ENCODE peak calls at places on chromosomes 11 and 22, in six cellular contexts. B is activated CD4-positive, alpha-beta T cell treated with anti-CD3 and anti-CD28 coated beads, Interleukin-2, amount 50 U/mL, for 24 hours; U is A549; H is hippocampal formation; G is sciatic nerve; X is GM03348. D is an unnamed sample.

GRCh38 chr11:17161515-17161914 is 46.3 kb downstream of the PIK3C2A start:
- DNase-seq in H (no peak), X (no peak), U (no peak), B (no peak), G (no peak), D (no peak)

GRCh38 chr22:35435201-35435712 is 35.3 kb downstream of the MCM5 start:
- DNase-seq in B (no peak), X (no peak), H (no peak), G (no peak), U (no peak), D (no peak)

GRCh38 chr22:28435271-28435825 is 244.3 kb downstream of the TTC28 start:
- DNase-seq in U (no peak), X (no peak), B (no peak), H (no peak), G (no peak), D (no peak)

GRCh38 chr11:64123102-64123434 is 42.8 kb downstream of the MACROD1 start:
- DNase-seq in U (no peak), H (no peak), B (no peak), X (no peak), G (no peak), D (no peak)

GRCh38 chr11:68398870-68399865 is 61.4 kb upstream of the PPP6R3 start:
- DNase-seq in U (no peak), X (no peak), B (no peak), H (no peak), G (no peak), D (no peak)

GRCh38 chr11:47992959-47993820 is 12.8 kb downstream of the PTPRJ start:
- DNase-seq in H (no peak), G (no peak), B (no peak), U (peak; percentile 72), X (peak; percentile 41), D (peak; percentile 72)

GRCh38 chr11:25838918-25839611 is 492.9 kb upstream of the ANO3 start:
- DNase-seq in G (no peak), H (no peak), B (no peak), X (no peak), U (no peak), D (no peak)

GRCh38 chr22:38788417-38788816 is 5.5 kb downstream of the DNAL4 start:
- DNase-seq in H (no peak), B (no peak), G (no peak), U (no peak), X (peak; percentile 81), D (no peak)

GRCh38 chr22:42299586-42300285 is 29.3 kb upstream of the TCF20 start:
- DNase-seq in X (no peak), G (no peak), H (no peak), B (peak; percentile 33), U (no peak), D (no peak)

GRCh38 chr11:82494988-82495432 is 238.7 kb downstream of the FAM181B start:
- DNase-seq in G (no peak), X (no peak), B (no peak), U (no peak), H (no peak), D (no peak)

GRCh38 chr11:1546536-1547466 is 25.3 kb downstream of the DUSP8 start:
- DNase-seq in U (peak; percentile 84), H (no peak), B (no peak), X (peak; percentile 86), G (no peak), D (no peak)

GRCh38 chr11:34345991-34346480 is 11.8 kb downstream of the ABTB2 start:
- DNase-seq in G (no peak), H (no peak), U (no peak), X (peak; percentile 52), B (no peak), D (no peak)

GRCh38 chr11:46520971-46521745 is 72.7 kb downstream of the AMBRA1 start:
- DNase-seq in U (no peak), G (no peak), X (peak; percentile 49), H (no peak), B (no peak), D (no peak)

GRCh38 chr22:31683181-31684105 is 21.4 kb upstream of the PISD start:
- DNase-seq in U (no peak), H (no peak), X (no peak), B (no peak), G (no peak), D (no peak)

GRCh38 chr11:114441921-114442320 is 2.7 kb downstream of the REXO2 start:
- DNase-seq in G (no peak), X (no peak), H (no peak), B (no peak), U (no peak), D (no peak)

GRCh38 chr11:123122341-123122740 is 60.4 kb upstream of the HSPA8 start:
- DNase-seq in G (no peak), U (no peak), B (no peak), X (peak; percentile 58), H (no peak), D (no peak)

D was measured in HCT116.